ENCODE peak calls at places on chromosome 4, in eight cellular contexts. One of them, this sample, is unnamed.

GRCh38 chr4:88352062-88352461 is 26.6 kb upstream of the HERC6 start:
- DNase-seq in BE2C: no peak
- DNase-seq in heart right ventricle: no peak
- DNase-seq in AG10803: peak
- DNase-seq in left ventricle myocardium inferior: no peak
- DNase-seq in CD8-positive, alpha-beta T cell: no peak
- DNase-seq in progenitor cell of endocrine pancreas: no peak
- DNase-seq in upper lobe of left lung: no peak
- DNase-seq in this sample: no peak

GRCh38 chr4:26300314-26301307 is 20.2 kb upstream of the RBPJ start:
- DNase-seq in BE2C: no peak
- DNase-seq in heart right ventricle: no peak
- DNase-seq in AG10803: peak
- DNase-seq in left ventricle myocardium inferior: no peak
- DNase-seq in CD8-positive, alpha-beta T cell: no peak
- DNase-seq in progenitor cell of endocrine pancreas: no peak
- DNase-seq in upper lobe of left lung: no peak
- DNase-seq in this sample: no peak

GRCh38 chr4:1419708-1420107 is 13.5 kb upstream of the NKX1-1 start:
- DNase-seq in BE2C: no peak
- DNase-seq in heart right ventricle: no peak
- DNase-seq in AG10803: no peak
- DNase-seq in left ventricle myocardium inferior: no peak
- DNase-seq in CD8-positive, alpha-beta T cell: no peak
- DNase-seq in progenitor cell of endocrine pancreas: no peak
- DNase-seq in upper lobe of left lung: no peak
- DNase-seq in this sample: no peak

GRCh38 chr4:25862411-25863346 is at the start of gene SEL1L3:
- DNase-seq in BE2C: no peak
- DNase-seq in heart right ventricle: peak
- DNase-seq in AG10803: no peak
- DNase-seq in left ventricle myocardium inferior: peak
- DNase-seq in CD8-positive, alpha-beta T cell: peak
- DNase-seq in progenitor cell of endocrine pancreas: peak
- DNase-seq in upper lobe of left lung: peak
- DNase-seq in this sample: peak

GRCh38 chr4:7828011-7828720 is 111.5 kb downstream of the AFAP1 start:
- DNase-seq in BE2C: no peak
- DNase-seq in heart right ventricle: peak
- DNase-seq in AG10803: peak
- DNase-seq in left ventricle myocardium inferior: peak
- DNase-seq in CD8-positive, alpha-beta T cell: peak
- DNase-seq in progenitor cell of endocrine pancreas: no peak
- DNase-seq in upper lobe of left lung: no peak
- DNase-seq in this sample: no peak

GRCh38 chr4:135927651-135928050 is 1604.6 kb downstream of the PCDH18 start:
- DNase-seq in BE2C: no peak
- DNase-seq in heart right ventricle: no peak
- DNase-seq in AG10803: no peak
- DNase-seq in left ventricle myocardium inferior: no peak
- DNase-seq in CD8-positive, alpha-beta T cell: no peak
- DNase-seq in progenitor cell of endocrine pancreas: no peak
- DNase-seq in upper lobe of left lung: no peak
- DNase-seq in this sample: no peak

GRCh38 chr4:157096439-157096838 is 20.5 kb downstream of the GLRB start:
- DNase-seq in BE2C: no peak
- DNase-seq in heart right ventricle: no peak
- DNase-seq in AG10803: peak
- DNase-seq in left ventricle myocardium inferior: no peak
- DNase-seq in CD8-positive, alpha-beta T cell: no peak
- DNase-seq in progenitor cell of endocrine pancreas: no peak
- DNase-seq in upper lobe of left lung: no peak
- DNase-seq in this sample: no peak

GRCh38 chr4:83889802-83890201 is 353.9 kb downstream of the GPAT3 start:
- DNase-seq in BE2C: no peak
- DNase-seq in heart right ventricle: no peak
- DNase-seq in AG10803: peak
- DNase-seq in left ventricle myocardium inferior: no peak
- DNase-seq in CD8-positive, alpha-beta T cell: no peak
- DNase-seq in progenitor cell of endocrine pancreas: no peak
- DNase-seq in upper lobe of left lung: no peak
- DNase-seq in this sample: no peak

GRCh38 chr4:124334119-124334518 is 378.4 kb downstream of the ANKRD50 start:
- DNase-seq in BE2C: peak
- DNase-seq in heart right ventricle: no peak
- DNase-seq in AG10803: peak
- DNase-seq in left ventricle myocardium inferior: no peak
- DNase-seq in CD8-positive, alpha-beta T cell: no peak
- DNase-seq in progenitor cell of endocrine pancreas: no peak
- DNase-seq in upper lobe of left lung: no peak
- DNase-seq in this sample: no peak

GRCh38 chr4:118290951-118291350 is 61.9 kb downstream of the PRSS12 start:
- DNase-seq in BE2C: no peak
- DNase-seq in heart right ventricle: no peak
- DNase-seq in AG10803: no peak
- DNase-seq in left ventricle myocardium inferior: no peak
- DNase-seq in CD8-positive, alpha-beta T cell: no peak
- DNase-seq in progenitor cell of endocrine pancreas: no peak
- DNase-seq in upper lobe of left lung: no peak
- DNase-seq in this sample: no peak

GRCh38 chr4:48445704-48446103 is 37.4 kb upstream of the SLC10A4 start:
- DNase-seq in BE2C: no peak
- DNase-seq in heart right ventricle: no peak
- DNase-seq in AG10803: peak
- DNase-seq in left ventricle myocardium inferior: no peak
- DNase-seq in CD8-positive, alpha-beta T cell: no peak
- DNase-seq in progenitor cell of endocrine pancreas: no peak
- DNase-seq in upper lobe of left lung: no peak
- DNase-seq in this sample: no peak

GRCh38 chr4:184232212-184232611 is 14.5 kb upstream of the ENPP6 start:
- DNase-seq in BE2C: no peak
- DNase-seq in heart right ventricle: no peak
- DNase-seq in AG10803: no peak
- DNase-seq in left ventricle myocardium inferior: no peak
- DNase-seq in CD8-positive, alpha-beta T cell: no peak
- DNase-seq in progenitor cell of endocrine pancreas: no peak
- DNase-seq in upper lobe of left lung: no peak
- DNase-seq in this sample: no peak

GRCh38 chr4:64890131-64890710 is 481.0 kb upstream of the TECRL start:
- DNase-seq in BE2C: no peak
- DNase-seq in heart right ventricle: no peak
- DNase-seq in AG10803: no peak
- DNase-seq in left ventricle myocardium inferior: no peak
- DNase-seq in CD8-positive, alpha-beta T cell: no peak
- DNase-seq in progenitor cell of endocrine pancreas: no peak
- DNase-seq in upper lobe of left lung: no peak
- DNase-seq in this sample: no peak

GRCh38 chr4:183589710-183590109 is 69.3 kb downstream of the RWDD4 start:
- DNase-seq in BE2C: no peak
- DNase-seq in heart right ventricle: no peak
- DNase-seq in AG10803: peak
- DNase-seq in left ventricle myocardium inferior: no peak
- DNase-seq in CD8-positive, alpha-beta T cell: no peak
- DNase-seq in progenitor cell of endocrine pancreas: no peak
- DNase-seq in upper lobe of left lung: no peak
- DNase-seq in this sample: no peak

GRCh38 chr4:38166768-38167167 is 206.6 kb downstream of the PTTG2 start:
- DNase-seq in BE2C: no peak
- DNase-seq in heart right ventricle: no peak
- DNase-seq in AG10803: no peak
- DNase-seq in left ventricle myocardium inferior: no peak
- DNase-seq in CD8-positive, alpha-beta T cell: no peak
- DNase-seq in progenitor cell of endocrine pancreas: no peak
- DNase-seq in upper lobe of left lung: no peak
- DNase-seq in this sample: no peak

GRCh38 chr4:103032575-103032974 is 13.1 kb upstream of the SLC9B1 start:
- DNase-seq in BE2C: peak
- DNase-seq in heart right ventricle: no peak
- DNase-seq in AG10803: peak
- DNase-seq in left ventricle myocardium inferior: no peak
- DNase-seq in CD8-positive, alpha-beta T cell: no peak
- DNase-seq in progenitor cell of endocrine pancreas: no peak
- DNase-seq in upper lobe of left lung: no peak
- DNase-seq in this sample: no peak

GRCh38 chr4:76823516-76823915 is 74.4 kb downstream of the SOWAHB start:
- DNase-seq in BE2C: no peak
- DNase-seq in heart right ventricle: no peak
- DNase-seq in AG10803: no peak
- DNase-seq in left ventricle myocardium inferior: no peak
- DNase-seq in CD8-positive, alpha-beta T cell: no peak
- DNase-seq in progenitor cell of endocrine pancreas: no peak
- DNase-seq in upper lobe of left lung: no peak
- DNase-seq in this sample: no peak

GRCh38 chr4:76802546-76803021 is 95.4 kb downstream of the SOWAHB start:
- DNase-seq in BE2C: no peak
- DNase-seq in heart right ventricle: no peak
- DNase-seq in AG10803: peak
- DNase-seq in left ventricle myocardium inferior: no peak
- DNase-seq in CD8-positive, alpha-beta T cell: no peak
- DNase-seq in progenitor cell of endocrine pancreas: no peak
- DNase-seq in upper lobe of left lung: no peak
- DNase-seq in this sample: no peak

GRCh38 chr4:89847571-89848325 is 10.8 kb upstream of the SNCA start:
- DNase-seq in BE2C: no peak
- DNase-seq in heart right ventricle: no peak
- DNase-seq in AG10803: no peak
- DNase-seq in left ventricle myocardium inferior: no peak
- DNase-seq in CD8-positive, alpha-beta T cell: no peak
- DNase-seq in progenitor cell of endocrine pancreas: no peak
- DNase-seq in upper lobe of left lung: no peak
- DNase-seq in this sample: no peak

GRCh38 chr4:182185491-182185890 is 57.7 kb upstream of the TENM3 start:
- DNase-seq in BE2C: no peak
- DNase-seq in heart right ventricle: no peak
- DNase-seq in AG10803: peak
- DNase-seq in left ventricle myocardium inferior: no peak
- DNase-seq in CD8-positive, alpha-beta T cell: no peak
- DNase-seq in progenitor cell of endocrine pancreas: no peak
- DNase-seq in upper lobe of left lung: no peak
- DNase-seq in this sample: no peak

GRCh38 chr4:82248903-82249632 is 124.7 kb downstream of the HNRNPD start:
- DNase-seq in BE2C: no peak
- DNase-seq in heart right ventricle: no peak
- DNase-seq in AG10803: no peak
- DNase-seq in left ventricle myocardium inferior: no peak
- DNase-seq in CD8-positive, alpha-beta T cell: no peak
- DNase-seq in progenitor cell of endocrine pancreas: no peak
- DNase-seq in upper lobe of left lung: no peak
- DNase-seq in this sample: no peak

GRCh38 chr4:126046081-126046614 is 731.4 kb downstream of the FAT4 start:
- DNase-seq in BE2C: no peak
- DNase-seq in heart right ventricle: no peak
- DNase-seq in AG10803: no peak
- DNase-seq in left ventricle myocardium inferior: no peak
- DNase-seq in CD8-positive, alpha-beta T cell: no peak
- DNase-seq in progenitor cell of endocrine pancreas: no peak
- DNase-seq in upper lobe of left lung: no peak
- DNase-seq in this sample: no peak

GRCh38 chr4:126047114-126047513 is 732.4 kb downstream of the FAT4 start:
- DNase-seq in BE2C: no peak
- DNase-seq in heart right ventricle: no peak
- DNase-seq in AG10803: no peak
- DNase-seq in left ventricle myocardium inferior: no peak
- DNase-seq in CD8-positive, alpha-beta T cell: no peak
- DNase-seq in progenitor cell of endocrine pancreas: no peak
- DNase-seq in upper lobe of left lung: no peak
- DNase-seq in this sample: no peak

GRCh38 chr4:126057371-126057770 is 742.6 kb downstream of the FAT4 start:
- DNase-seq in BE2C: no peak
- DNase-seq in heart right ventricle: no peak
- DNase-seq in AG10803: no peak
- DNase-seq in left ventricle myocardium inferior: no peak
- DNase-seq in CD8-positive, alpha-beta T cell: no peak
- DNase-seq in progenitor cell of endocrine pancreas: no peak
- DNase-seq in upper lobe of left lung: no peak
- DNase-seq in this sample: no peak

GRCh38 chr4:126051709-126052424 is 737.1 kb downstream of the FAT4 start:
- DNase-seq in BE2C: no peak
- DNase-seq in heart right ventricle: no peak
- DNase-seq in AG10803: peak
- DNase-seq in left ventricle myocardium inferior: no peak
- DNase-seq in CD8-positive, alpha-beta T cell: no peak
- DNase-seq in progenitor cell of endocrine pancreas: no peak
- DNase-seq in upper lobe of left lung: no peak
- DNase-seq in this sample: no peak
- TF ChIP-seq CTCF in BE2C: peak
- TF ChIP-seq CTCF in heart right ventricle: no peak
- TF ChIP-seq CTCF in AG10803: peak
- TF ChIP-seq CTCF in left ventricle myocardium inferior: peak
- TF ChIP-seq CTCF in CD8-positive, alpha-beta T cell: no peak
- TF ChIP-seq CTCF in progenitor cell of endocrine pancreas: no peak
- TF ChIP-seq CTCF in upper lobe of left lung: no peak
- TF ChIP-seq CTCF in this sample: no peak

DNA sequence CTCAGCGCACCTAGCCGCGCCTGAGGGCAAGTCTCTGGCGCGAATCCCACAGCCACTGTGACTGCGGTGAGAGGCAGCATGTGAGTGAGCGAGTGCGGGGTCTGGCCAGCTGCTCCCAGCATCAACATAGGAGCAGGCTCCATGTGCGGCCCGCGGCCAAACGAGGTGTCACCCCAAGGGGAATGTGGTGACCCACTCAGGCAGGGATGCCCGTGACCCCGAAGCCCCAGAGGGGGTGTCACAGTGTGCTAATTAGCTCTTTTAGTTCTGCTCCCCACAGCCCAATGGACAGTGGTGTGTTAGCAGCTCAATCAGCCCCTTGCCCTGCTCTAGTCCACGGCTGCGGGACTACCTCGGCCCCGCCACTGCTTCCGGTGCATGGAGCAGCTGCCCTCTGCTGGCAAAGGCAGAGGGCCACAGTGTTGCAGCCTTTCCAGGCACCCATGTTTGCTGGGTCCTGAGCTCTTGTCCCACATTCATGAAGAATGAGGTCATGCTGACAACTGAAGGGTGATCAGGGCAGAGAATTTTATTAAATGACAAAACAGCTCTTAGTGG is 61.4 kb downstream of the AGA start:
- DNase-seq in BE2C: peak
- DNase-seq in heart right ventricle: no peak
- DNase-seq in AG10803: no peak
- DNase-seq in left ventricle myocardium inferior: no peak
- DNase-seq in CD8-positive, alpha-beta T cell: no peak
- DNase-seq in progenitor cell of endocrine pancreas: no peak
- DNase-seq in upper lobe of left lung: peak
- DNase-seq in this sample: no peak
- TF ChIP-seq CTCF in BE2C: peak
- TF ChIP-seq CTCF in heart right ventricle: no peak
- TF ChIP-seq CTCF in AG10803: peak
- TF ChIP-seq CTCF in left ventricle myocardium inferior: no peak
- TF ChIP-seq CTCF in CD8-positive, alpha-beta T cell: no peak
- TF ChIP-seq CTCF in progenitor cell of endocrine pancreas: peak
- TF ChIP-seq CTCF in upper lobe of left lung: no peak
- TF ChIP-seq CTCF in this sample: no peak

GRCh38 chr4:80263541-80264351 is 2.7 kb upstream of the FGF5 start:
- DNase-seq in BE2C: no peak
- DNase-seq in heart right ventricle: no peak
- DNase-seq in AG10803: no peak
- DNase-seq in left ventricle myocardium inferior: no peak
- DNase-seq in CD8-positive, alpha-beta T cell: no peak
- DNase-seq in progenitor cell of endocrine pancreas: no peak
- DNase-seq in upper lobe of left lung: peak
- DNase-seq in this sample: no peak
- TF ChIP-seq CTCF in BE2C: no peak
- TF ChIP-seq CTCF in heart right ventricle: no peak
- TF ChIP-seq CTCF in AG10803: no peak
- TF ChIP-seq CTCF in left ventricle myocardium inferior: no peak
- TF ChIP-seq CTCF in CD8-positive, alpha-beta T cell: no peak
- TF ChIP-seq CTCF in progenitor cell of endocrine pancreas: peak
- TF ChIP-seq CTCF in upper lobe of left lung: no peak
- TF ChIP-seq CTCF in this sample: no peak

GRCh38 chr4:147975902-147976301 is 244.0 kb downstream of the ARHGAP10 start:
- DNase-seq in BE2C: no peak
- DNase-seq in heart right ventricle: no peak
- DNase-seq in AG10803: peak
- DNase-seq in left ventricle myocardium inferior: no peak
- DNase-seq in CD8-positive, alpha-beta T cell: no peak
- DNase-seq in progenitor cell of endocrine pancreas: no peak
- DNase-seq in upper lobe of left lung: no peak
- DNase-seq in this sample: no peak
- TF ChIP-seq CTCF in BE2C: no peak
- TF ChIP-seq CTCF in heart right ventricle: no peak
- TF ChIP-seq CTCF in AG10803: peak
- TF ChIP-seq CTCF in left ventricle myocardium inferior: no peak
- TF ChIP-seq CTCF in CD8-positive, alpha-beta T cell: no peak
- TF ChIP-seq CTCF in progenitor cell of endocrine pancreas: no peak
- TF ChIP-seq CTCF in upper lobe of left lung: no peak
- TF ChIP-seq CTCF in this sample: no peak

This sample was measured in mesothelial cell of epicardium.